ENCODE peak calls at places on chromosome 2, in ten cellular contexts. One of them, this sample, is unnamed.

GRCh38 chr2:235612551-235612950 is 118.7 kb downstream of the AGAP1 start:
- DNase-seq in T follicular helper cell: no peak
- DNase-seq in Ammon's horn: no peak
- DNase-seq in HTR-8/SVneo: no peak
- DNase-seq in smooth muscle cell of the brain vasculature: no peak
- DNase-seq in MM.1S: no peak
- DNase-seq in GM06990: no peak
- DNase-seq in stimulated activated naive B cell treated with anti-CD40 and anti-IgM and Interleukin-4, amounts not matched to agents 10 μg/mL and 1 μg/mL and 100 μg/mL, for 72 hours: no peak
- DNase-seq in neural crest cell: no peak
- DNase-seq in C1 segment of cervical spinal cord: no peak
- DNase-seq in this sample: no peak

GRCh38 chr2:15565392-15565791 is 4.3 kb upstream of the NBAS start:
- DNase-seq in T follicular helper cell: no peak
- DNase-seq in Ammon's horn: no peak
- DNase-seq in HTR-8/SVneo: no peak
- DNase-seq in smooth muscle cell of the brain vasculature: no peak
- DNase-seq in MM.1S: no peak
- DNase-seq in GM06990: no peak
- DNase-seq in stimulated activated naive B cell treated with anti-CD40 and anti-IgM and Interleukin-4, amounts not matched to agents 10 μg/mL and 1 μg/mL and 100 μg/mL, for 72 hours: no peak
- DNase-seq in neural crest cell: no peak
- DNase-seq in C1 segment of cervical spinal cord: no peak
- DNase-seq in this sample: no peak

GRCh38 chr2:199977984-199978415 is 22.6 kb downstream of the MAIP1 start:
- DNase-seq in T follicular helper cell: no peak
- DNase-seq in Ammon's horn: no peak
- DNase-seq in HTR-8/SVneo: no peak
- DNase-seq in smooth muscle cell of the brain vasculature: no peak
- DNase-seq in MM.1S: peak; percentile 58
- DNase-seq in GM06990: peak; percentile 37
- DNase-seq in stimulated activated naive B cell treated with anti-CD40 and anti-IgM and Interleukin-4, amounts not matched to agents 10 μg/mL and 1 μg/mL and 100 μg/mL, for 72 hours: no peak
- DNase-seq in neural crest cell: no peak
- DNase-seq in C1 segment of cervical spinal cord: no peak
- DNase-seq in this sample: peak; percentile 47

GRCh38 chr2:150133623-150134022 is 353.8 kb downstream of the RND3 start:
- DNase-seq in T follicular helper cell: no peak
- DNase-seq in Ammon's horn: no peak
- DNase-seq in HTR-8/SVneo: peak; percentile 78
- DNase-seq in smooth muscle cell of the brain vasculature: peak; percentile 32
- DNase-seq in MM.1S: peak; percentile 95
- DNase-seq in GM06990: peak; percentile 43
- DNase-seq in stimulated activated naive B cell treated with anti-CD40 and anti-IgM and Interleukin-4, amounts not matched to agents 10 μg/mL and 1 μg/mL and 100 μg/mL, for 72 hours: no peak
- DNase-seq in neural crest cell: no peak
- DNase-seq in C1 segment of cervical spinal cord: no peak
- DNase-seq in this sample: peak; percentile 58

GRCh38 chr2:12957251-12957650 is 240.5 kb downstream of the TRIB2 start:
- DNase-seq in T follicular helper cell: no peak
- DNase-seq in Ammon's horn: no peak
- DNase-seq in HTR-8/SVneo: no peak
- DNase-seq in smooth muscle cell of the brain vasculature: no peak
- DNase-seq in MM.1S: no peak
- DNase-seq in GM06990: no peak
- DNase-seq in stimulated activated naive B cell treated with anti-CD40 and anti-IgM and Interleukin-4, amounts not matched to agents 10 μg/mL and 1 μg/mL and 100 μg/mL, for 72 hours: no peak
- DNase-seq in neural crest cell: no peak
- DNase-seq in C1 segment of cervical spinal cord: no peak
- DNase-seq in this sample: no peak

GRCh38 chr2:204432196-204432595 is 113.1 kb upstream of the PARD3B start:
- DNase-seq in T follicular helper cell: no peak
- DNase-seq in Ammon's horn: no peak
- DNase-seq in HTR-8/SVneo: no peak
- DNase-seq in smooth muscle cell of the brain vasculature: no peak
- DNase-seq in MM.1S: no peak
- DNase-seq in GM06990: no peak
- DNase-seq in stimulated activated naive B cell treated with anti-CD40 and anti-IgM and Interleukin-4, amounts not matched to agents 10 μg/mL and 1 μg/mL and 100 μg/mL, for 72 hours: no peak
- DNase-seq in neural crest cell: no peak
- DNase-seq in C1 segment of cervical spinal cord: no peak
- DNase-seq in this sample: no peak

GRCh38 chr2:23486676-23487075 is 101.7 kb downstream of the KLHL29 start:
- DNase-seq in T follicular helper cell: no peak
- DNase-seq in Ammon's horn: no peak
- DNase-seq in HTR-8/SVneo: no peak
- DNase-seq in smooth muscle cell of the brain vasculature: no peak
- DNase-seq in MM.1S: no peak
- DNase-seq in GM06990: no peak
- DNase-seq in stimulated activated naive B cell treated with anti-CD40 and anti-IgM and Interleukin-4, amounts not matched to agents 10 μg/mL and 1 μg/mL and 100 μg/mL, for 72 hours: no peak
- DNase-seq in neural crest cell: no peak
- DNase-seq in C1 segment of cervical spinal cord: no peak
- DNase-seq in this sample: no peak

GRCh38 chr2:9735335-9735734 is 104.5 kb upstream of the YWHAQ start:
- DNase-seq in T follicular helper cell: no peak
- DNase-seq in Ammon's horn: no peak
- DNase-seq in HTR-8/SVneo: no peak
- DNase-seq in smooth muscle cell of the brain vasculature: no peak
- DNase-seq in MM.1S: no peak
- DNase-seq in GM06990: no peak
- DNase-seq in stimulated activated naive B cell treated with anti-CD40 and anti-IgM and Interleukin-4, amounts not matched to agents 10 μg/mL and 1 μg/mL and 100 μg/mL, for 72 hours: no peak
- DNase-seq in neural crest cell: no peak
- DNase-seq in C1 segment of cervical spinal cord: no peak
- DNase-seq in this sample: no peak

GRCh38 chr2:45935791-45936622 is 284.5 kb downstream of the PRKCE start:
- DNase-seq in T follicular helper cell: peak; percentile 16
- DNase-seq in Ammon's horn: peak; percentile 85
- DNase-seq in HTR-8/SVneo: peak; percentile 94
- DNase-seq in smooth muscle cell of the brain vasculature: peak; percentile 82
- DNase-seq in MM.1S: peak; percentile 62
- DNase-seq in GM06990: peak; percentile 35
- DNase-seq in stimulated activated naive B cell treated with anti-CD40 and anti-IgM and Interleukin-4, amounts not matched to agents 10 μg/mL and 1 μg/mL and 100 μg/mL, for 72 hours: peak; percentile 67
- DNase-seq in neural crest cell: peak; percentile 65
- DNase-seq in C1 segment of cervical spinal cord: peak; percentile 72
- DNase-seq in this sample: peak; percentile 85

GRCh38 chr2:17101091-17101490 is 417.1 kb downstream of the RAD51AP2 start:
- DNase-seq in T follicular helper cell: no peak
- DNase-seq in Ammon's horn: no peak
- DNase-seq in HTR-8/SVneo: no peak
- DNase-seq in smooth muscle cell of the brain vasculature: no peak
- DNase-seq in MM.1S: no peak
- DNase-seq in GM06990: no peak
- DNase-seq in stimulated activated naive B cell treated with anti-CD40 and anti-IgM and Interleukin-4, amounts not matched to agents 10 μg/mL and 1 μg/mL and 100 μg/mL, for 72 hours: no peak
- DNase-seq in neural crest cell: no peak
- DNase-seq in C1 segment of cervical spinal cord: no peak
- DNase-seq in this sample: no peak

GRCh38 chr2:240454031-240454901 is 18.8 kb downstream of the GPC1 start:
- DNase-seq in T follicular helper cell: no peak
- DNase-seq in Ammon's horn: no peak
- DNase-seq in HTR-8/SVneo: no peak
- DNase-seq in smooth muscle cell of the brain vasculature: no peak
- DNase-seq in MM.1S: no peak
- DNase-seq in GM06990: no peak
- DNase-seq in stimulated activated naive B cell treated with anti-CD40 and anti-IgM and Interleukin-4, amounts not matched to agents 10 μg/mL and 1 μg/mL and 100 μg/mL, for 72 hours: no peak
- DNase-seq in neural crest cell: no peak
- DNase-seq in C1 segment of cervical spinal cord: no peak
- DNase-seq in this sample: no peak

GRCh38 chr2:62897187-62897827 is 153.3 kb upstream of the OTX1 start:
- DNase-seq in T follicular helper cell: no peak
- DNase-seq in Ammon's horn: no peak
- DNase-seq in HTR-8/SVneo: no peak
- DNase-seq in smooth muscle cell of the brain vasculature: no peak
- DNase-seq in MM.1S: no peak
- DNase-seq in GM06990: no peak
- DNase-seq in stimulated activated naive B cell treated with anti-CD40 and anti-IgM and Interleukin-4, amounts not matched to agents 10 μg/mL and 1 μg/mL and 100 μg/mL, for 72 hours: no peak
- DNase-seq in neural crest cell: no peak
- DNase-seq in C1 segment of cervical spinal cord: no peak
- DNase-seq in this sample: no peak

GRCh38 chr2:9021563-9022211 is 18.2 kb upstream of the MBOAT2 start:
- DNase-seq in T follicular helper cell: no peak
- DNase-seq in Ammon's horn: no peak
- DNase-seq in HTR-8/SVneo: no peak
- DNase-seq in smooth muscle cell of the brain vasculature: no peak
- DNase-seq in MM.1S: no peak
- DNase-seq in GM06990: no peak
- DNase-seq in stimulated activated naive B cell treated with anti-CD40 and anti-IgM and Interleukin-4, amounts not matched to agents 10 μg/mL and 1 μg/mL and 100 μg/mL, for 72 hours: no peak
- DNase-seq in neural crest cell: no peak
- DNase-seq in C1 segment of cervical spinal cord: no peak
- DNase-seq in this sample: no peak

GRCh38 chr2:217551229-217551909 is 451.4 kb downstream of the TNS1 start:
- DNase-seq in T follicular helper cell: no peak
- DNase-seq in Ammon's horn: no peak
- DNase-seq in HTR-8/SVneo: peak; percentile 74
- DNase-seq in smooth muscle cell of the brain vasculature: no peak
- DNase-seq in MM.1S: no peak
- DNase-seq in GM06990: no peak
- DNase-seq in stimulated activated naive B cell treated with anti-CD40 and anti-IgM and Interleukin-4, amounts not matched to agents 10 μg/mL and 1 μg/mL and 100 μg/mL, for 72 hours: no peak
- DNase-seq in neural crest cell: no peak
- DNase-seq in C1 segment of cervical spinal cord: no peak
- DNase-seq in this sample: peak; percentile 60

GRCh38 chr2:101887328-101887727 is 104.4 kb upstream of the IL1R2 start:
- DNase-seq in T follicular helper cell: no peak
- DNase-seq in Ammon's horn: no peak
- DNase-seq in HTR-8/SVneo: no peak
- DNase-seq in smooth muscle cell of the brain vasculature: no peak
- DNase-seq in MM.1S: no peak
- DNase-seq in GM06990: no peak
- DNase-seq in stimulated activated naive B cell treated with anti-CD40 and anti-IgM and Interleukin-4, amounts not matched to agents 10 μg/mL and 1 μg/mL and 100 μg/mL, for 72 hours: no peak
- DNase-seq in neural crest cell: no peak
- DNase-seq in C1 segment of cervical spinal cord: no peak
- DNase-seq in this sample: no peak

GRCh38 chr2:181528441-181528840 is 71.3 kb downstream of the ITGA4 start:
- DNase-seq in T follicular helper cell: no peak
- DNase-seq in Ammon's horn: no peak
- DNase-seq in HTR-8/SVneo: no peak
- DNase-seq in smooth muscle cell of the brain vasculature: no peak
- DNase-seq in MM.1S: no peak
- DNase-seq in GM06990: no peak
- DNase-seq in stimulated activated naive B cell treated with anti-CD40 and anti-IgM and Interleukin-4, amounts not matched to agents 10 μg/mL and 1 μg/mL and 100 μg/mL, for 72 hours: no peak
- DNase-seq in neural crest cell: no peak
- DNase-seq in C1 segment of cervical spinal cord: no peak
- DNase-seq in this sample: no peak

GRCh38 chr2:172564376-172564775 is 8.5 kb downstream of the PDK1 start:
- DNase-seq in T follicular helper cell: no peak
- DNase-seq in Ammon's horn: peak; percentile 22
- DNase-seq in HTR-8/SVneo: no peak
- DNase-seq in smooth muscle cell of the brain vasculature: no peak
- DNase-seq in MM.1S: no peak
- DNase-seq in GM06990: no peak
- DNase-seq in stimulated activated naive B cell treated with anti-CD40 and anti-IgM and Interleukin-4, amounts not matched to agents 10 μg/mL and 1 μg/mL and 100 μg/mL, for 72 hours: no peak
- DNase-seq in neural crest cell: no peak
- DNase-seq in C1 segment of cervical spinal cord: no peak
- DNase-seq in this sample: no peak

GRCh38 chr2:130263606-130264005 is 65.4 kb upstream of the TUBA3E start:
- DNase-seq in T follicular helper cell: no peak
- DNase-seq in Ammon's horn: no peak
- DNase-seq in HTR-8/SVneo: no peak
- DNase-seq in smooth muscle cell of the brain vasculature: no peak
- DNase-seq in MM.1S: no peak
- DNase-seq in GM06990: no peak
- DNase-seq in stimulated activated naive B cell treated with anti-CD40 and anti-IgM and Interleukin-4, amounts not matched to agents 10 μg/mL and 1 μg/mL and 100 μg/mL, for 72 hours: no peak
- DNase-seq in neural crest cell: no peak
- DNase-seq in C1 segment of cervical spinal cord: no peak
- DNase-seq in this sample: no peak

GRCh38 chr2:127953128-127953718 is 67.5 kb upstream of the AMMECR1L start:
- DNase-seq in T follicular helper cell: no peak
- DNase-seq in Ammon's horn: peak; percentile 71
- DNase-seq in HTR-8/SVneo: no peak
- DNase-seq in smooth muscle cell of the brain vasculature: no peak
- DNase-seq in MM.1S: no peak
- DNase-seq in GM06990: no peak
- DNase-seq in stimulated activated naive B cell treated with anti-CD40 and anti-IgM and Interleukin-4, amounts not matched to agents 10 μg/mL and 1 μg/mL and 100 μg/mL, for 72 hours: no peak
- DNase-seq in neural crest cell: no peak
- DNase-seq in C1 segment of cervical spinal cord: peak; percentile 12
- DNase-seq in this sample: no peak

This sample was measured in Caco-2.